ENCODE peak calls at places on chromosome 6, in four cellular contexts. W, J, X and C are unnamed samples.

GRCh38 chr6:138864343-138864890 is 68.5 kb downstream of the ECT2L start:
- DNase-seq in W (no peak), X (no peak), J (no peak), C (no peak)

GRCh38 chr6:26233608-26234420 is 131.2 kb upstream of the BTN3A2 start:
- DNase-seq in J (no peak), X (peak; percentile 57), W (peak; percentile 82), C (peak; percentile 58)

GRCh38 chr6:69812746-69813427 is 16.1 kb upstream of the LMBRD1 start:
- DNase-seq in W (peak; percentile 15), X (no peak), J (no peak), C (no peak)

GRCh38 chr6:127515794-127516675 is 3.1 kb downstream of the MTCL3 start:
- DNase-seq in W (peak; percentile 32), J (peak; percentile 36), X (peak; percentile 84), C (peak; percentile 47)

GRCh38 chr6:122839477-122839876 is 50.4 kb downstream of the SMPDL3A start:
- DNase-seq in X (no peak), J (peak; percentile 70), W (peak; percentile 78), C (peak; percentile 67)

GRCh38 chr6:56862415-56863175 is 92.3 kb upstream of the BEND6 start:
- DNase-seq in J (no peak), X (no peak), W (no peak), C (no peak)

GRCh38 chr6:136323431-136324112 is 33.9 kb upstream of the BCLAF1 start:
- DNase-seq in X (no peak), W (no peak), J (no peak), C (no peak)

GRCh38 chr6:107555449-107555848 is 65.5 kb downstream of the SOBP start:
- DNase-seq in W (no peak), X (no peak), J (no peak), C (no peak)

GRCh38 chr6:15264902-15265761 is 19.3 kb downstream of the JARID2 start:
- DNase-seq in X (peak; percentile 64), J (no peak), W (no peak), C (no peak)

GRCh38 chr6:163405412-163406309 is 8.9 kb upstream of the QKI start:
- DNase-seq in J (peak; percentile 50), X (peak; percentile 83), W (no peak), C (peak; percentile 69)

GRCh38 chr6:21022343-21023107 is 488.3 kb downstream of the CDKAL1 start:
- DNase-seq in W (peak; percentile 97), J (peak; percentile 44), X (no peak), C (peak; percentile 78)

GRCh38 chr6:158220786-158221442 is 52.8 kb downstream of the GTF2H5 start:
- DNase-seq in W (peak; percentile 82), J (peak; percentile 80), X (peak; percentile 87), C (peak; percentile 85)

DNA sequence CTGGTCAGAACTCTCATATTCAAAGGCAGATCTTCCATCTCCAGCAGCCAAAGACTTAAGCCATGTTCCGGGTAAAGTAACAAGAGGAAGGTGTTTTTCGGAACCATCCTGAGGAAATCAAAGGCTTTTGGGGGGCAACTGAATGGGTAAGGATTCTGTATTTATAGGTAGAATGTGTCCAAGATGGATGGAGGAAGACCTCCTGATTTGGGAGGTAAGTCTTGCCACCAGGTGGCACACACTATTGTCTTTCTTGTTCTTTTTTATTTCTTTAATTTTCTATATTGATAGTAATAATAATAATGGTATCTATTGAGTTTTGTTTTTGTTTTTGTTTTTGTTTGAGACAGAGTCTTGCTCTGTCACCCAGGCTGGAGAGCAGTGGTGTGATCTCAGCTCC is 53.0 kb upstream of the UBR2 start:
- DNase-seq in J (no peak), X (no peak), W (peak; percentile 4), C (no peak)
- TF ChIP-seq CTCF in J (no peak), X (no peak), W (peak; percentile 27), C (no peak)

GRCh38 chr6:30655743-30656094 is 8.8 kb downstream of the C6orf136 start:
- DNase-seq in W (no peak), J (no peak), X (no peak), C (no peak)
- H3K4me1 ChIP-seq in W (no peaks in the 10 kb centered on the region), J (no peaks in the 10 kb centered on the region), X (no peaks in the 10 kb centered on the region), C (no peaks in the 10 kb centered on the region)

DNA sequence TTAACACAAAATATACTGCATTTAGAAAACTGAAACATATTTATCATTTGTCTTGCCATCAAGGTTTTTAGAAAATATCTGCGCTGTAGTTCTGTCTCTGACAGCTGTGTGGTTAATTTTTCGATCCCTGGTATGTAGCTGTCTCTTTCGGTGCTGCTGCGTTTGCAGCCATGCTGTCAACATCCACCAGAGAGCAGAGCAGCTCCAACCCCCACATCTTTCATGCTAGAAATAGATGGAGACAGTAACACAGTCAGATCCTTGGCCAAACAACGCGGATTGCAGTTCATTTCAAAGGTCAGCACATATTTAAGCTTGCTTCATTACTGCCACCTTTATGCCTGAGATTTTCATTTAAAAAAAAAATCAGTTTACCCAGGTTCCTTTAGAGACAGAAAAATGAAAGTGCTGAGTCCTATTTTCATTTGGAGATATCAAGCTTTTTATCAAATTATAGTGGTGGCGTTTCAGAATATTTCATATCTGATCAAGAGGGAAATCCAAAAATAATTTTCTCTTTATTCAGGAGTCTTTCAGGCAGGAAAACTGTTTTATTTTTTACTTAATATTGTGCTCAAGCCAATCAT is 157.7 kb upstream of the MMS22L start:
- DNase-seq in X (no peak), J (no peak), W (peak; percentile 33), C (no peak)
- TF ChIP-seq CTCF in X (peak; percentile 15), J (no peak), W (peak; percentile 48), C (no peak)

GRCh38 chr6:52545844-52546119 is 31.1 kb downstream of the TRAM2 start:
- DNase-seq in X (no peak), J (no peak), W (no peak), C (no peak)

GRCh38 chr6:52545050-52545843 is 31.6 kb downstream of the TRAM2 start:
- DNase-seq in X (no peak), W (no peak), J (no peak), C (no peak)

GRCh38 chr6:52546192-52546591 is 30.7 kb downstream of the TRAM2 start:
- DNase-seq in J (no peak), W (no peak), X (no peak), C (no peak)

GRCh38 chr6:52547647-52548352 is 29.1 kb downstream of the TRAM2 start:
- DNase-seq in J (no peak), W (peak; percentile 65), X (no peak), C (no peak)

DNA sequence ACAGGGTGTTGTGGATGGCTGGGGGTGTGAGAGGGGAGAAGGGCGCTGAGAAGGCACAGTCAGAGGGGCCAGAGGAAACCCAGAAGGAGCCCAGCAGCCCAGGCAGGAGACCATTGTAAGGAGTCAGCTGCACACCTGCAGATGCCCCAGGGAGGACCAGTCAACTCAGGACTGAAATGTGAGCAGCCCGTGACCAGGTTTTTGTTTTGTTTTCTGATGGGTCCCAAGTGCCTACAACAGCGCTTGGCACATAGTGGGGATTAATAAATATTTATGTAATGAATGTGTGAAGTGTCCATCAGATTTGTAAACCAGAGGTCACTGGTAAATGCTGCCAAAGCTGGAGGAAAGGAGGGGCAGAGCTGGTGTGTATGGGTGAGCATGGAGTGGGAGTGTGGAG is 30.2 kb downstream of the TRAM2 start:
- DNase-seq in X (no peak), J (no peak), W (no peak), C (no peak)
- H3K4me1 ChIP-seq in X (peaks cover 38% of the 10 kb centered on the region), J (peaks cover 72% of the 10 kb centered on the region), W (peaks cover 58% of the 10 kb centered on the region), C (peaks cover 60% of the 10 kb centered on the region)

GRCh38 chr6:41757268-41757667 is 10.1 kb upstream of the PGC start:
- DNase-seq in J (no peak), W (no peak), X (no peak), C (no peak)
- TF ChIP-seq CTCF in J (no peak), W (no peak), X (no peak), C (no peak)

DNA sequence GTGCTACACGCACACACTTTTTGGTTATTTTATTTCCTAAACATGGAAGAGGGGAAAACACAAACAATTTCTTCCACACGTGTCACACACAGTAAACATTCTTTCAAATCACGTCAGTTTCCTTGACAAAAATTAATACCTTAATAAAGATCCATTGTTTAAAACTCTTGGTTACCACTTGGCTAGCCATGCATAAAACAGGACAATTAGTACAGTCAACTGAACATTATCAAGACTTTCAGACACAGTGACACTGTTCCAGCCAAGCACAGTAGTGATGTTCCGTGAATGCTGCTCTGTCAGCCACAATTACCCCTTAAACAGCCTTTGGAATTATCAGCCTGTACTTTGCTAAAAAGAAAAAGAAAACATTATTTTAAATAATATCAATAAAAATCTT is 50.8 kb downstream of the GMDS start:
- DNase-seq in J (no peak), W (no peak), X (no peak), C (no peak)
- H3K4me1 ChIP-seq in J (peaks cover 7% of the 10 kb centered on the region), W (peaks cover 21% of the 10 kb centered on the region), X (no peaks in the 10 kb centered on the region), C (peaks cover 15% of the 10 kb centered on the region)

DNA sequence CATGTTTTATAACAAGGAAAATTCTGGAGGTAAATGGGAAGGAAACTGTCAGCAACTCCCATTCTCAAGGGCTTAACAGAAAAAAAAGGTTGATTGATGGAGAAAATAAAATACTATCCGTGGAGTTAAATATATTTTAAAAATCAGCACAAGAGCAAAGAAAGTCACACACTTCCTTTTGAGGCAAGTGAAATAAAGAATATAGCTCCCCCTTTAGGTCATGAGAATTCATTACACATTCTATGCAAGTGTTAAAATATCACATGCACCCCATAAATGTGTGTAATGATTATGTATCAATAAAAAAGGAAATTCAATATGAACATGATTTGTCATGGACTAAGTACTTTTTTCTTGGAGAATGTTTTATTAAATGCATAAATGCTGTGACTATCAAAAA is 349.2 kb downstream of the TPBG start:
- DNase-seq in J (no peak), X (no peak), W (peak; percentile 23), C (no peak)
- TF ChIP-seq CTCF in J (no peak), X (peak; percentile 21), W (peak; percentile 65), C (no peak)